ENCODE peak calls at places on chromosomes 12 and 14, in five cellular contexts. Y, E, K, V and I are unnamed samples.

GRCh38 chr14:95361373-95362179 is 41.9 kb upstream of the CLMN start:
- DNase-seq in Y (peak; percentile 4), E (peak; percentile 84), K (peak; percentile 66), V (no peak), I (no peak)

GRCh38 chr12:108360487-108360886 is 21.4 kb upstream of the CMKLR1 start:
- DNase-seq in Y (no peak), E (no peak), K (no peak), V (peak; percentile 55), I (no peak)

GRCh38 chr12:51009038-51009437 is 17.1 kb downstream of the SLC11A2 start:
- DNase-seq in Y (peak; percentile 62), E (peak; percentile 94), K (peak; percentile 42), V (peak; percentile 16), I (no peak)

GRCh38 chr14:68782091-68782981 is 10.5 kb downstream of the ZFP36L1 start:
- DNase-seq in Y (peak; percentile 66), E (peak; percentile 55), K (peak; percentile 24), V (no peak), I (peak; percentile 41)

GRCh38 chr14:49506650-49507049 is 79.5 kb downstream of the RPS29 start:
- DNase-seq in Y (no peak), E (no peak), K (no peak), V (no peak), I (no peak)

GRCh38 chr14:37203423-37203822 is 5.7 kb downstream of the MIPOL1 start:
- DNase-seq in Y (no peak), E (no peak), K (no peak), V (no peak), I (no peak)

GRCh38 chr12:80186727-80187217 is 87.4 kb downstream of the OTOGL start:
- DNase-seq in Y (peak; percentile 25), E (no peak), K (peak; percentile 37), V (peak; percentile 93), I (peak; percentile 5)

GRCh38 chr12:77007476-77007875 is 57.9 kb downstream of the E2F7 start:
- DNase-seq in Y (no peak), E (no peak), K (no peak), V (peak; percentile 9), I (no peak)

GRCh38 chr14:104642540-104642868 is 37.9 kb upstream of the TMEM179 start:
- DNase-seq in Y (no peak), E (no peak), K (no peak), V (no peak), I (no peak)

GRCh38 chr12:13539051-13539450 is 342.5 kb downstream of the EMP1 start:
- DNase-seq in Y (no peak), E (no peak), K (no peak), V (no peak), I (no peak)

GRCh38 chr12:29073631-29074239 is 75.3 kb upstream of the FAR2 start:
- DNase-seq in Y (peak; percentile 38), E (no peak), K (no peak), V (peak; percentile 54), I (no peak)

GRCh38 chr12:10189653-10190052 is 10.8 kb downstream of the TMEM52B start:
- DNase-seq in Y (no peak), E (no peak), K (no peak), V (peak; percentile 39), I (no peak)

GRCh38 chr12:42364692-42365091 is 38.7 kb downstream of the PPHLN1 start:
- DNase-seq in Y (no peak), E (no peak), K (no peak), V (no peak), I (no peak)

GRCh38 chr12:30970559-30971202 is 44.1 kb downstream of the TSPAN11 start:
- DNase-seq in Y (no peak), E (no peak), K (no peak), V (no peak), I (no peak)

GRCh38 chr12:7994731-7995205 is 37.7 kb upstream of the FOXJ2 start:
- DNase-seq in Y (no peak), E (no peak), K (no peak), V (peak; percentile 95), I (no peak)

GRCh38 chr14:106024983-106025604 is 498.7 kb downstream of the TMEM121 start:
- DNase-seq in Y (peak; percentile 28), E (no peak), K (no peak), V (no peak), I (no peak)
- H3K9me3 ChIP-seq in Y (no peaks in the 10 kb centered on the region), E (peaks cover 7% of the 10 kb centered on the region), K (no peaks in the 10 kb centered on the region), V (no peaks in the 10 kb centered on the region), I (no peaks in the 10 kb centered on the region)

DNA sequence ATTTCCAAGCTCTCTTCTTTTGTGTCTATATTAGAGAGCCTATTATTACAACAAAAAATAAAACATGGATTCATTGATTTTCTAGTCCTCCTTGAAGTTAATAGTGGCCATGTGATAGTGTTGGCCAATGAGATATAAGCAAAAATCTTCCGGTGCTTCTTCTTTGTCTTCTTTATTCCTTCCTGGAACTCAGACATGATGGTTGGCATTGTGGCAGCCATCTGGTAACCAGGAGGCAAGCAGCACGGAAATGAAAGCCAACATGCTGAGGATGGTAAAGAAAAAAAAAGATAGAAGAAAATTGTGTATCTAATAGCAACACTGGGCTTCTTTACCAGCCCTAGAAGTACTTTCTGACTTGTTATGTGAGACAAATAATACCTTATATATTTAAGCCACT is 50.8 kb upstream of the SEL1L start:
- DNase-seq in Y (no peak), E (no peak), K (no peak), V (no peak), I (no peak)
- H3K9me3 ChIP-seq in Y (no peaks in the 10 kb centered on the region), E (no peaks in the 10 kb centered on the region), K (no peaks in the 10 kb centered on the region), V (no peaks in the 10 kb centered on the region), I (no peaks in the 10 kb centered on the region)

GRCh38 chr14:65026526-65026925 is 39.8 kb downstream of the FNTB start:
- DNase-seq in Y (no peak), E (no peak), K (no peak), V (no peak), I (no peak)

GRCh38 chr14:65028937-65029336 is 42.2 kb downstream of the FNTB start:
- DNase-seq in Y (no peak), E (no peak), K (no peak), V (no peak), I (no peak)

GRCh38 chr14:65025818-65026217 is 39.1 kb downstream of the FNTB start:
- DNase-seq in Y (no peak), E (no peak), K (no peak), V (no peak), I (no peak)

GRCh38 chr14:65024957-65025356 is 38.3 kb downstream of the FNTB start:
- DNase-seq in Y (no peak), E (no peak), K (no peak), V (no peak), I (no peak)

DNA sequence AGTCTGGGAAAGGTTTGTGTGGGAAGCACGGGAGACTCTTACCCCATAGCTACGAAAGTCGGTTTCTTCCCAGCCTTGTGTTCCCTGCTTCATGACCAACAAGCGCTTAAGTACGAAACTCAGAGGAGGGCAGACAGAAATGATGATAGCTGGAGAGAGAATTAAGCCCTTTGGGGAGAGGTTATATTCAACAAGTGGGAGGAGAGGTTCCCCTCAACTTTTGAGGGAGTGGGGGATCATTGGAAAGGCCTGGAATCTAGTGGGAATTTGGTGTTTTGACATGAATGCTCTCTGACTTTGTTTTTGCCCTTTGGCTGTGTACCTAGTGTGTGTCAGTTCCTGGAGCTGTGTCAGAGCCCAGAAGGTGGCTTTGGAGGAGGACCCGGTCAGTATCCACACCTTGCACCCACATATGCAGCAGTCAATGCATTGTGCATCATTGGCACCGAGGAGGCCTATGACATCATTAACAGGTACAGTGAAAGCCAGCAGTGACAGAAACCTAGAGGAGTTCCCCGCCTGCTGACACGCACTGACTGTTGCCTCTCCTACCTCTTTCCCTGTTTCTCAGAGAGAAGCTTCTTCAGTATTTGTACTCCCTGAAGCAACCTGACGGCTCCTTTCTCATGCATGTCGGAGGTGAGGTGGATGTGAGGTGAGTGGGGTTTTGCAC is 40.6 kb downstream of the FNTB start:
- DNase-seq in Y (no peak), E (no peak), K (no peak), V (no peak), I (no peak)
- H3K9me3 ChIP-seq in Y (no peaks in the 10 kb centered on the region), E (no peaks in the 10 kb centered on the region), K (no peaks in the 10 kb centered on the region), V (no peaks in the 10 kb centered on the region), I (no peaks in the 10 kb centered on the region)

DNA sequence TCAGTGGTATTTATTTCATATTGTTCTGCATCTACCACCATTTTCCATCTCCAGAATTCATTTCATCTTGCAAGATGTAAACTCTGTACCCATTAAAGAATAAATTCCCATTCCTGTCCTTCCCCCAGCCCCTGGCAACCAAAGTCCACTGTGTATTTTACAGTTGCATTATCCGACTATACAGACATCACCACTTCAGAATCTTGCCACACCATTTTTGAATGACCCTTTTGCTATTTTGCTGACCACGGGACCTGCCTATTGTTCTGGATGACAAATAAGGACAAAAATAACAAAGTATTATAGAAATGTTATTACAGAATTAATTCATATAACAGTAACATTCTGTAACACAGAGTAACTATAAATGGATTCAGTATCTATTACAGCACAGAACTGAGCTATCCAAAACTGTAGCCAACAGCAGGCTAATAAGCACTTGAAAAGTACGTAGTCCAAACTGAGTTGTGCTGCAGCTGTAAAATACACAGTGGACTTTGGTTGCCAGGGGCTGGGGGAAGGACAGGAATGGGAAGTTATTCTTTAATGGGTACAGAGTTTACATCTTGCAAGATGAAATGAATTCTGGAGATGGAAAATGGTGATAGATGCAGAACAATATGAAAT is 61.3 kb downstream of the CDK17 start:
- DNase-seq in Y (no peak), E (no peak), K (no peak), V (no peak), I (no peak)
- H3K9me3 ChIP-seq in Y (no peaks in the 10 kb centered on the region), E (peaks cover 8% of the 10 kb centered on the region), K (peaks cover 14% of the 10 kb centered on the region), V (no peaks in the 10 kb centered on the region), I (no peaks in the 10 kb centered on the region)

GRCh38 chr12:38159591-38160317 is 156.8 kb upstream of the ALG10B start:
- DNase-seq in Y (no peak), E (peak; percentile 55), K (no peak), V (no peak), I (no peak)
- H3K9me3 ChIP-seq in Y (no peaks in the 10 kb centered on the region), E (peaks cover 54% of the 10 kb centered on the region), K (peaks cover 40% of the 10 kb centered on the region), V (no peaks in the 10 kb centered on the region), I (no peaks in the 10 kb centered on the region)

GRCh38 chr14:79511146-79511545 is 700.2 kb downstream of the DIO2 start:
- DNase-seq in Y (no peak), E (no peak), K (no peak), V (peak; percentile 23), I (no peak)
- H3K9me3 ChIP-seq in Y (no peaks in the 10 kb centered on the region), E (no peaks in the 10 kb centered on the region), K (no peaks in the 10 kb centered on the region), V (no peaks in the 10 kb centered on the region), I (no peaks in the 10 kb centered on the region)